ENCODE peak calls at places on chromosomes 4 and X, in six cellular contexts. One of them, this sample, is unnamed.

GRCh38 chr4:26788341-26788733 is 72.3 kb upstream of the STIM2 start:
- DNase-seq in AG04450: no peak
- DNase-seq in lower leg skin: no peak
- DNase-seq in fibroblast of pulmonary artery: no peak
- DNase-seq in GM13977: no peak
- DNase-seq in mucosa of descending colon: no peak
- DNase-seq in this sample: no peak

GRCh38 chr4:98932539-98932938 is 3.6 kb upstream of the EIF4E start:
- DNase-seq in AG04450: no peak
- DNase-seq in lower leg skin: no peak
- DNase-seq in fibroblast of pulmonary artery: peak; percentile 46
- DNase-seq in GM13977: no peak
- DNase-seq in mucosa of descending colon: no peak
- DNase-seq in this sample: no peak

GRCh38 chr4:151676301-151676700 is 84.5 kb downstream of the GATB start:
- DNase-seq in AG04450: peak; percentile 69
- DNase-seq in lower leg skin: no peak
- DNase-seq in fibroblast of pulmonary artery: peak; percentile 74
- DNase-seq in GM13977: no peak
- DNase-seq in mucosa of descending colon: no peak
- DNase-seq in this sample: no peak

GRCh38 chr4:25113915-25114904 is 46.0 kb downstream of the SEPSECS start:
- DNase-seq in AG04450: peak; percentile 13
- DNase-seq in lower leg skin: no peak
- DNase-seq in fibroblast of pulmonary artery: peak; percentile 64
- DNase-seq in GM13977: no peak
- DNase-seq in mucosa of descending colon: no peak
- DNase-seq in this sample: no peak

GRCh38 chrX:132837126-132837525 is 121.3 kb downstream of the HS6ST2 start:
- DNase-seq in AG04450: no peak
- DNase-seq in lower leg skin: no peak
- DNase-seq in fibroblast of pulmonary artery: peak; percentile 61
- DNase-seq in GM13977: no peak
- DNase-seq in mucosa of descending colon: no peak
- DNase-seq in this sample: no peak

GRCh38 chr4:175671491-175671934 is 140.6 kb downstream of the GPM6A start:
- DNase-seq in AG04450: no peak
- DNase-seq in lower leg skin: no peak
- DNase-seq in fibroblast of pulmonary artery: no peak
- DNase-seq in GM13977: peak; percentile 7
- DNase-seq in mucosa of descending colon: no peak
- DNase-seq in this sample: no peak

GRCh38 chr4:35182451-35182850 is 1061.9 kb downstream of the ARAP2 start:
- DNase-seq in AG04450: no peak
- DNase-seq in lower leg skin: no peak
- DNase-seq in fibroblast of pulmonary artery: no peak
- DNase-seq in GM13977: no peak
- DNase-seq in mucosa of descending colon: no peak
- DNase-seq in this sample: peak; percentile 53

GRCh38 chrX:108306086-108306485 is 132.1 kb downstream of the COL4A6 start:
- DNase-seq in AG04450: no peak
- DNase-seq in lower leg skin: no peak
- DNase-seq in fibroblast of pulmonary artery: no peak
- DNase-seq in GM13977: no peak
- DNase-seq in mucosa of descending colon: no peak
- DNase-seq in this sample: no peak

GRCh38 chr4:48748949-48749596 is 31.0 kb downstream of the FRYL start:
- DNase-seq in AG04450: no peak
- DNase-seq in lower leg skin: no peak
- DNase-seq in fibroblast of pulmonary artery: peak; percentile 57
- DNase-seq in GM13977: no peak
- DNase-seq in mucosa of descending colon: no peak
- DNase-seq in this sample: no peak

GRCh38 chr4:88457307-88458090 is 580 bp downstream of the HERC5 start:
- DNase-seq in AG04450: no peak
- DNase-seq in lower leg skin: peak; percentile 16
- DNase-seq in fibroblast of pulmonary artery: peak; percentile 8
- DNase-seq in GM13977: no peak
- DNase-seq in mucosa of descending colon: peak; percentile 66
- DNase-seq in this sample: no peak

GRCh38 chrX:116499780-116500179 is 37.0 kb upstream of the CT83 start:
- DNase-seq in AG04450: no peak
- DNase-seq in lower leg skin: peak; percentile 13
- DNase-seq in fibroblast of pulmonary artery: peak; percentile 39
- DNase-seq in GM13977: no peak
- DNase-seq in mucosa of descending colon: no peak
- DNase-seq in this sample: no peak

GRCh38 chrX:109740076-109740809 is 7.2 kb upstream of the ACSL4 start:
- DNase-seq in AG04450: no peak
- DNase-seq in lower leg skin: no peak
- DNase-seq in fibroblast of pulmonary artery: peak; percentile 72
- DNase-seq in GM13977: no peak
- DNase-seq in mucosa of descending colon: no peak
- DNase-seq in this sample: no peak

GRCh38 chr4:82643994-82644730 is 82.4 kb upstream of the TMEM150C start:
- DNase-seq in AG04450: no peak
- DNase-seq in lower leg skin: no peak
- DNase-seq in fibroblast of pulmonary artery: peak; percentile 38
- DNase-seq in GM13977: no peak
- DNase-seq in mucosa of descending colon: no peak
- DNase-seq in this sample: no peak

GRCh38 chrX:112636288-112636687 is 43.5 kb downstream of the LHFPL1 start:
- DNase-seq in AG04450: no peak
- DNase-seq in lower leg skin: no peak
- DNase-seq in fibroblast of pulmonary artery: peak; percentile 40
- DNase-seq in GM13977: no peak
- DNase-seq in mucosa of descending colon: no peak
- DNase-seq in this sample: no peak

GRCh38 chr4:152102184-152103000 is 341.6 kb upstream of the GATB start:
- DNase-seq in AG04450: peak; percentile 70
- DNase-seq in lower leg skin: no peak
- DNase-seq in fibroblast of pulmonary artery: no peak
- DNase-seq in GM13977: no peak
- DNase-seq in mucosa of descending colon: no peak
- DNase-seq in this sample: no peak

GRCh38 chr4:177596035-177596434 is 153.8 kb upstream of the AGA start:
- DNase-seq in AG04450: peak; percentile 29
- DNase-seq in lower leg skin: peak; percentile 45
- DNase-seq in fibroblast of pulmonary artery: peak; percentile 55
- DNase-seq in GM13977: no peak
- DNase-seq in mucosa of descending colon: no peak
- DNase-seq in this sample: peak; percentile 49

GRCh38 chr4:83932996-83933395 is 397.1 kb downstream of the GPAT3 start:
- DNase-seq in AG04450: no peak
- DNase-seq in lower leg skin: no peak
- DNase-seq in fibroblast of pulmonary artery: no peak
- DNase-seq in GM13977: no peak
- DNase-seq in mucosa of descending colon: no peak
- DNase-seq in this sample: no peak

GRCh38 chr4:103754844-103755243 is 35.1 kb upstream of the TACR3 start:
- DNase-seq in AG04450: no peak
- DNase-seq in lower leg skin: peak; percentile 31
- DNase-seq in fibroblast of pulmonary artery: peak; percentile 0
- DNase-seq in GM13977: no peak
- DNase-seq in mucosa of descending colon: no peak
- DNase-seq in this sample: no peak

GRCh38 chr4:874071-874470 is 48.1 kb upstream of the CPLX1 start:
- DNase-seq in AG04450: no peak
- DNase-seq in lower leg skin: no peak
- DNase-seq in fibroblast of pulmonary artery: no peak
- DNase-seq in GM13977: no peak
- DNase-seq in mucosa of descending colon: no peak
- DNase-seq in this sample: no peak

GRCh38 chrX:49186125-49187027 is at the start of gene PRICKLE3:
- DNase-seq in AG04450: no peak
- DNase-seq in lower leg skin: peak; percentile 69
- DNase-seq in fibroblast of pulmonary artery: peak; percentile 46
- DNase-seq in GM13977: peak; percentile 84
- DNase-seq in mucosa of descending colon: peak; percentile 89
- DNase-seq in this sample: no peak
- TF ChIP-seq CTCF in AG04450: peak; percentile 30
- TF ChIP-seq CTCF in lower leg skin: no peak
- TF ChIP-seq CTCF in fibroblast of pulmonary artery: no peak
- TF ChIP-seq CTCF in GM13977: peak; percentile 58
- TF ChIP-seq CTCF in mucosa of descending colon: no peak
- TF ChIP-seq CTCF in this sample: peak; percentile 67

GRCh38 chr4:85127653-85128052 is 161.2 kb upstream of the WDFY3 start:
- DNase-seq in AG04450: no peak
- DNase-seq in lower leg skin: no peak
- DNase-seq in fibroblast of pulmonary artery: peak; percentile 49
- DNase-seq in GM13977: peak; percentile 34
- DNase-seq in mucosa of descending colon: no peak
- DNase-seq in this sample: peak; percentile 44
- TF ChIP-seq CTCF in AG04450: peak; percentile 49
- TF ChIP-seq CTCF in lower leg skin: no peak
- TF ChIP-seq CTCF in fibroblast of pulmonary artery: peak; percentile 56
- TF ChIP-seq CTCF in GM13977: peak; percentile 69
- TF ChIP-seq CTCF in mucosa of descending colon: no peak
- TF ChIP-seq CTCF in this sample: peak; percentile 63

DNA sequence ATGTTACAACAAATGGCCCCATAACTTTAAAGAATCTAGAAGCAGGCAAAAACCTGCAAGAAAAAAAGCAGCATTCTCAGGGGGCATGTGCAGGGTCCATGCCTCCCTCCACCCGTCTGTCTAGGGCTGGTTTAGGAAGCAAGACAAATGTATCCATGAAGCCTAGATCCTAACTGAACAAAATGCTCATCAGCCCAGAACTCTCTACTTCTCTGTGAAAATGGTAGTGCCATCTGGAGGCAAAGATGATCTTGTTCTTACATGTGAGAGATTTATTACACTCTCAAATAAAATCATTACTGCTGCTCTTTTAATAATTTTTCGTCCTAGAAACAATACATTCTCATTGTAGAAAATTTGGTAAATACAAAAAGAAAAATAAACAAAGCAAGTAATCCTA is 26.7 kb downstream of the NR3C2 start:
- DNase-seq in AG04450: no peak
- DNase-seq in lower leg skin: no peak
- DNase-seq in fibroblast of pulmonary artery: peak; percentile 13
- DNase-seq in GM13977: no peak
- DNase-seq in mucosa of descending colon: no peak
- DNase-seq in this sample: no peak
- TF ChIP-seq CTCF in AG04450: no peak
- TF ChIP-seq CTCF in lower leg skin: no peak
- TF ChIP-seq CTCF in fibroblast of pulmonary artery: no peak
- TF ChIP-seq CTCF in GM13977: no peak
- TF ChIP-seq CTCF in mucosa of descending colon: no peak
- TF ChIP-seq CTCF in this sample: peak; percentile 46

DNA sequence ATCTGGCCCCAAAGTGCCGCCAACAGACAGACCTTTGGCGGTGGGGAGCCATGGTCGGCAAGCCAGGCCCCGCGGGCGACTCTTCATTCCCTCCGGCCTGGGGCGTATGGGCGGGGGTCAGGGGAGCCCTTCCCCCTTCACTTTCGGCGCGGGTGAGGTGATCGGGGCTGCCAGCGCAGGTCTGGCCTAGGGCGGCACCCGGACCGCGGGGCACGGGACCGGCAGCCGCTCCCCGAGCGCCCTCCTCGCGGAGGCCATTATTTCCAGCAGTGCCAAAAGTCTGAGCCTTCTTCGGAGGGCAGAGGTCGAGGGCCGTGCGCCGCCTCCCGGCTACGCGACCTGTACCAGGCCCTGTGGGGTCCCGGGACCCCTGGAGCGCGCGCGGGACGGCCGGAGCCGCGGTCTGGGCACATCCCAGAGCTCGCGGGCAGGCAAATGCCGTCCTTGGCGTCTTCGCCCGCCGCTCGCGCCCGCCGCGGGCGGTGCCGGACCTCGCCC is 620 bp upstream of the KDM6A start:
- DNase-seq in AG04450: no peak
- DNase-seq in lower leg skin: peak; percentile 16
- DNase-seq in fibroblast of pulmonary artery: peak; percentile 17
- DNase-seq in GM13977: peak; percentile 70
- DNase-seq in mucosa of descending colon: peak; percentile 70
- DNase-seq in this sample: peak; percentile 75
- TF ChIP-seq CTCF in AG04450: no peak
- TF ChIP-seq CTCF in lower leg skin: no peak
- TF ChIP-seq CTCF in fibroblast of pulmonary artery: no peak
- TF ChIP-seq CTCF in GM13977: no peak
- TF ChIP-seq CTCF in mucosa of descending colon: no peak
- TF ChIP-seq CTCF in this sample: no peak

This sample was measured in chondrocyte.